ENCODE peak calls at places on chromosomes 6 and 20, in four cellular contexts. One of them, this sample, is unnamed.

GRCh38 chr20:61330441-61330840 is 78.4 kb downstream of the CDH4 start:
- DNase-seq in H1: no peak
- DNase-seq in HepG2: no peak
- DNase-seq in K562: no peak
- DNase-seq in this sample: no peak

GRCh38 chr20:58469500-58470129 is 45.6 kb downstream of the APCDD1L start:
- DNase-seq in H1: no peak
- DNase-seq in HepG2: no peak
- DNase-seq in K562: no peak
- DNase-seq in this sample: no peak

GRCh38 chr6:27759930-27760329 is 152.3 kb downstream of the OR2B2 start:
- DNase-seq in H1: no peak
- DNase-seq in HepG2: no peak
- DNase-seq in K562: peak
- DNase-seq in this sample: no peak

GRCh38 chr20:41355192-41355591 is 11.4 kb downstream of the EMILIN3 start:
- DNase-seq in H1: no peak
- DNase-seq in HepG2: no peak
- DNase-seq in K562: no peak
- DNase-seq in this sample: no peak

GRCh38 chr6:95091823-95092436 is 485.4 kb upstream of the MANEA start:
- DNase-seq in H1: no peak
- DNase-seq in HepG2: peak
- DNase-seq in K562: no peak
- DNase-seq in this sample: peak

GRCh38 chr20:45173531-45173930 is 1.2 kb upstream of the PI3 start:
- DNase-seq in H1: no peak
- DNase-seq in HepG2: no peak
- DNase-seq in K562: no peak
- DNase-seq in this sample: no peak

GRCh38 chr6:116665464-116665863 is 3.1 kb downstream of the ZUP1 start:
- DNase-seq in H1: no peak
- DNase-seq in HepG2: no peak
- DNase-seq in K562: no peak
- DNase-seq in this sample: no peak

GRCh38 chr6:29071831-29072723 is 15.0 kb downstream of the OR2B3 start:
- DNase-seq in H1: peak
- DNase-seq in HepG2: peak
- DNase-seq in K562: peak
- DNase-seq in this sample: peak

GRCh38 chr6:142187209-142187608 is 40.1 kb downstream of the VTA1 start:
- DNase-seq in H1: no peak
- DNase-seq in HepG2: no peak
- DNase-seq in K562: no peak
- DNase-seq in this sample: no peak

GRCh38 chr6:4647414-4648365 is 128.5 kb upstream of the CDYL start:
- DNase-seq in H1: peak
- DNase-seq in HepG2: peak
- DNase-seq in K562: peak
- DNase-seq in this sample: peak

GRCh38 chr6:162343902-162344226 is 383.7 kb downstream of the PRKN start:
- DNase-seq in H1: no peak
- DNase-seq in HepG2: no peak
- DNase-seq in K562: no peak
- DNase-seq in this sample: no peak

GRCh38 chr6:34142599-34142998 is 3.3 kb downstream of the GRM4 start:
- DNase-seq in H1: no peak
- DNase-seq in HepG2: no peak
- DNase-seq in K562: peak
- DNase-seq in this sample: no peak

GRCh38 chr6:108655840-108656650 is 95.3 kb downstream of the FOXO3 start:
- DNase-seq in H1: no peak
- DNase-seq in HepG2: peak
- DNase-seq in K562: no peak
- DNase-seq in this sample: no peak

GRCh38 chr20:60221593-60221992 is 263.4 kb downstream of the CDH26 start:
- DNase-seq in H1: no peak
- DNase-seq in HepG2: no peak
- DNase-seq in K562: no peak
- DNase-seq in this sample: no peak

GRCh38 chr6:36660771-36661471 is 17.6 kb upstream of the CDKN1A start:
- DNase-seq in H1: no peak
- DNase-seq in HepG2: no peak
- DNase-seq in K562: peak
- DNase-seq in this sample: no peak
- H3K4me3 ChIP-seq in H1: no peak
- H3K4me3 ChIP-seq in HepG2: no peak
- H3K4me3 ChIP-seq in K562: peak
- H3K4me3 ChIP-seq in this sample: peak

DNA sequence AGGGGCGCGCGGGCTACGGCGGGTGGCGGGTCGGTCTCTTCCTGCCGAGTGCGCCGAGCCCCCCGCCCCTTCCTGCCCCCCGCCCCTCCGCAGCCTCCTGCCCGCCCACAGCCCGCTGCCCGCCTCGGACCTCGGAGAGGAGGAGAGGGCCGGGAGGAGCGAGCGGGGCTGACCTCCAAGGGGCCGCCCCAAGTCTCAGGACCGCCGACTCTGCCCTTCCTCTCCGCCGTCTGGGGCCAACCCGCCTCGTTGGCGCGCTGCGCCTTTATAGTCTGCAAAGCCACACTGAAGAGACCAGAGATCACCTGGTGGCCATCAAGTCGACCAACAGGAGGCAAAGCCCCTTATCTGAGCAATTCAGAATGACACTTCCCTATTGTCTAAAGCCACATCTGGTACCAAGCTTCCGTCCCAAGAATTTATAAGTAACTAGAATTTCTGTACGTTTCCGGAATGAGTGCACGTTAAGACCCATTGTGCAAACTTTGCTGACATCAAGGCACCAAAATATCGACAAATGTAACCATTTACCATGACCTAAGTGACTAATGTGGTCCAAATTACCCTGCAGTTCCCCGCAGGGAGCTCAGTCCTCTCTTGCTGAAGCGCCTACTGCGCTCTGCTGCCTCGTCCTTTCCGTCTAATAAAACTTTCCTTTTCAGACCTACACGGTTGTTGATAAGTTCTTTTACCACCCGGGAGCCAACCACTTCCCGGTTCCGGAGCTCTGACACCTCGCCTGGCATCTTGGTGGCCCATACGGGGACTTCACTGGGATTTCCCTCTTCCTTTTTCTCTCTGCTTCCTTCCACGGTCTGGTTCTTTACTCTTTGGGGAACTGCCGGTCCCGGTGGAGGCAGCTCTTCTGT is at the start of gene CPXM1:
- DNase-seq in H1: no peak
- DNase-seq in HepG2: peak
- DNase-seq in K562: peak
- DNase-seq in this sample: no peak
- TF ChIP-seq ZNF274 in H1: no peak
- TF ChIP-seq ZNF274 in HepG2: no peak
- TF ChIP-seq ZNF274 in K562: no peak
- TF ChIP-seq ZNF274 in this sample: no peak

DNA sequence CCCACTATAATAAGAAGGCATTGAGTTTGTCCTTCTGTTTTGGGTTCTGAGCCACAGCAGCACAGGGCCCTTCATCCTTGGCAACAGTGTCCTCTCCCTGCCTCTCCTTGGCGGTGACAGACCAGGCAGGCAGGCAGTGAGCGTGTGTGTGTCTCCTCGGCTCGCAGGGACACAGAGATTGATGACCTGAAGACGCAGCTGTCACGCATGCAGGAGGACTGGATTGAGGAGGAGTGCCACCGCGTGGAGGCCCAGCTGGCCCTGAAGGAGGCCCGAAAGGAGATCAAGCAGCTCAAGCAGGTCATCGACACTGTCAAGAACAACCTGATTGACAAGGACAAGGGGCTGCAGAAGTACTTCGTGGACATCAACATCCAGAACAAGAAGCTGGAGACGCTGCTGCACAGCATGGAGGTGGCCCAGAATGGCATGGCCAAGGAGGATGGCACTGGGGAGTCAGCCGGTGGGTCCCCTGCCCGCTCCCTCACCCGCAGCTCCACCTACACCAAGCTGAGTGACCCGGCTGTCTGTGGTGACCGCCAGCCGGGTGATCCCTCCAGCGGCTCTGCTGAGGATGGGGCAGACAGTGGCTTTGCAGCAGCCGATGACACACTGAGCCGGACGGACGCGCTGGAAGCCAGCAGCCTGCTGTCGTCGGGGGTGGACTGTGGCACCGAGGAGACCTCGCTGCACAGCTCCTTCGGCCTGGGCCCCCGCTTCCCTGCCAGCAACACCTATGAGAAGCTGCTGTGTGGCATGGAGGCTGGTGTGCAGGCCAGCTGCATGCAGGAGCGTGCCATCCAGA is 24.0 kb downstream of the SDCBP2 start:
- DNase-seq in H1: no peak
- DNase-seq in HepG2: no peak
- DNase-seq in K562: no peak
- DNase-seq in this sample: no peak
- H3K27ac ChIP-seq in H1: no peak
- H3K27ac ChIP-seq in HepG2: no peak
- H3K27ac ChIP-seq in K562: no peak
- H3K27ac ChIP-seq in this sample: no peak

GRCh38 chr20:48772183-48772976 is 55.4 kb downstream of the PREX1 start:
- DNase-seq in H1: no peak
- DNase-seq in HepG2: no peak
- DNase-seq in K562: no peak
- DNase-seq in this sample: no peak
- H3K4me3 ChIP-seq in H1: no peak
- H3K4me3 ChIP-seq in HepG2: no peak
- H3K4me3 ChIP-seq in K562: no peak
- H3K4me3 ChIP-seq in this sample: no peak

GRCh38 chr6:14109411-14109826 is 8.2 kb upstream of the CD83 start:
- DNase-seq in H1: no peak
- DNase-seq in HepG2: no peak
- DNase-seq in K562: no peak
- DNase-seq in this sample: no peak
- TF ChIP-seq ZNF274 in H1: no peak
- TF ChIP-seq ZNF274 in HepG2: no peak
- TF ChIP-seq ZNF274 in K562: no peak
- TF ChIP-seq ZNF274 in this sample: no peak

DNA sequence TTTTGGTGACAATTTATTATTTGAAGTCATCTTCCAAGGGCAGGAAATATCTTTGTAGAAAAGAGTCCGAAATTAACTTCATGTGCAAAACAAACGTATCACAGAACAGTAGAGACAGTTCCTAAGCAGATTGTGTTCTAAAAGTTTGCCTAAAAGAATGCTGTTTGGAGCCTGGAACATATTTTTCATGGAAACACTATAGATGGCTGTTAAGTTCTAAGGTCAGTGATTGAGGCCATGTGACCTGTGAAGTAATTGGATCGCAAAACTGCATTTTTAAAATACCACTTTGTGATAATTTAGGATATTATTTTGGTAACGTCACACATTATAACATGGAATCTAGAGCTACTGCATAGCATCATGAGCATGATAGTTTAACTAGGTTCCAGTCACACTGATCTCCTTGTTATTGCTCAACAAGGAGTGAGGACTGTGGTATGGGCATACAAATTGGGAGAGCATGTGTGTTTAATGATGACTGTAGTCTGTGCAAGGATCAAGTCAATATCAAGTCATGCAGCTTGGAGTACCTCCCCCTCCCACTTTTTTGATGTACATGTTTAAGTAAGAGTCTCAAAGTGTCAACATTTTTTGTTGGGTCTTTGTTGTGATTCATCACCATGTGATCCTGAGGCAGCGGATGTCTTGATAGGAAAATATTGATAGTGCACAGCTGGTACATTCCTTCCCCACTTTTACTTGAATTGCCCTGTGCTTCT is 609.3 kb upstream of the CITED2 start:
- DNase-seq in H1: no peak
- DNase-seq in HepG2: no peak
- DNase-seq in K562: no peak
- DNase-seq in this sample: no peak
- H3K27ac ChIP-seq in H1: no peak
- H3K27ac ChIP-seq in HepG2: no peak
- H3K27ac ChIP-seq in K562: no peak
- H3K27ac ChIP-seq in this sample: no peak